ENCODE peak calls at places on chromosomes 1 and 21, in five cellular contexts. S is GM23338, O is sigmoid colon, K is cardiac muscle cell, I is stomach. L is an unnamed sample.

GRCh38 chr21:15514073-15514946 is 215.5 kb upstream of the USP25 start:
- DNase-seq in S (no peak), K (no peak), O (no peak), I (no peak), L (no peak)

GRCh38 chr1:177811461-177811860 is 158.4 kb downstream of the SEC16B start:
- DNase-seq in K (peak), I (no peak), S (no peak), O (no peak), L (no peak)

GRCh38 chr1:30125449-30126170 is 597.8 kb downstream of the MATN1 start:
- DNase-seq in S (no peak), K (no peak), I (no peak), O (no peak), L (no peak)

GRCh38 chr1:3038571-3039181 is 17.4 kb downstream of the ACTRT2 start:
- DNase-seq in S (no peak), O (peak), I (no peak), K (no peak), L (no peak)

GRCh38 chr1:77504986-77505385 is 177.5 kb downstream of the ZZZ3 start:
- DNase-seq in O (no peak), K (peak), S (no peak), I (no peak), L (no peak)

GRCh38 chr1:116375165-116375883 is 2.3 kb downstream of the ATP1A1 start:
- DNase-seq in O (no peak), I (no peak), S (no peak), K (no peak), L (peak)

GRCh38 chr1:47635597-47635996 is 197.8 kb downstream of the FOXD2 start:
- DNase-seq in O (no peak), K (no peak), I (no peak), S (no peak), L (no peak)

GRCh38 chr1:32205401-32206370 is at the start of gene IQCC:
- DNase-seq in S (peak), O (peak), K (peak), I (peak), L (peak)

GRCh38 chr1:172070055-172070454 is 228.8 kb downstream of the DNM3 start:
- DNase-seq in I (no peak), S (no peak), K (no peak), O (no peak), L (no peak)

GRCh38 chr1:172239894-172240293 is 180.6 kb upstream of the C1orf105 start:
- DNase-seq in S (no peak), K (no peak), I (no peak), O (no peak), L (no peak)

GRCh38 chr21:42565206-42565810 is 51.7 kb downstream of the SLC37A1 start:
- DNase-seq in S (no peak), I (peak), K (no peak), O (peak), L (no peak)

GRCh38 chr1:67134692-67135091 is at the start of gene C1orf141:
- DNase-seq in I (no peak), S (peak), K (peak), O (no peak), L (no peak)

GRCh38 chr1:10644307-10645128 is 151.9 kb downstream of the CASZ1 start:
- DNase-seq in K (peak), S (no peak), O (no peak), I (no peak), L (peak)

GRCh38 chr1:42463906-42464305 is 820 bp downstream of the CCDC30 start:
- DNase-seq in I (no peak), S (no peak), K (no peak), O (no peak), L (no peak)

GRCh38 chr1:220353229-220354012 is 81.2 kb upstream of the RAB3GAP2 start:
- DNase-seq in O (no peak), S (peak), K (no peak), I (no peak), L (no peak)

GRCh38 chr1:30668546-30669327 is 54.6 kb downstream of the MATN1 start:
- DNase-seq in K (no peak), O (no peak), I (no peak), S (no peak), L (no peak)

GRCh38 chr1:85884372-85885035 is 176.3 kb upstream of the ZNHIT6 start:
- DNase-seq in K (peak), I (no peak), O (no peak), S (peak), L (no peak)

GRCh38 chr1:230849451-230850194 is 18.7 kb downstream of the C1orf198 start:
- DNase-seq in S (no peak), K (peak), I (no peak), O (peak), L (peak)

GRCh38 chr1:57553666-57554065 is 129.8 kb upstream of the DAB1 start:
- DNase-seq in K (no peak), S (peak), O (no peak), I (no peak), L (no peak)

DNA sequence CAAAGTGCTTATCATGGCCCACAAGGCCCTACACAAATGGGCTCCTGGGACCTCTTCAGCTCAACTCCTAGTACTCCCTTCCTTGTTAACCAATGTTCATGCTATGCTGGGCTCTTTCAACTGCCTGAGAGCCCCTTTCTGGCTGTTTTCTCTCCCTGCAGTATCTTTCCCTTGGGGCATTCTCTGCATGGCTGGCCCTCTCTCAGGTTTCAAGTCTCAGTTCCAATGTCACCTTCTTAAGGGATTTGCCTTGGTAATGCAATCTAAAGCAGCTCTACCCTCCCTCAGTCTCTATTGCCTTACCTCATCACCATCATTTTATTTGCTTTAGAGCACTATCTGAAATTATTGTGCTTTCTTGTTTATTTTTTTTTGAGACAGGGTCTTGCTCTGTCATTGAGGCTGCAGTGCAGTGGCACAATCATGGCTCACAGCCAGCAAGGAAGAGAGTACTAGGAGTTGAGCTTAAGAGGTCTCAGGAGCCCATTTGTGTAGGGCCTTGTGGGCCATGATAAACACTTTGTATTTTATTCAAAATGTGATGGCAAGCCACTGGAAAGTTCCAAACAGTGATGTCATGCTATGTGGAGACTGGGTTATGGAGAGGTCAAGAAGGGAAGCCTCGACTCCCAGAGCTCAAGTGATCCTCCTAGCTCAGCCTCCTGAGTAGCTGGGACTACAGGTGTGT is 63.4 kb upstream of the SRSF10 start:
- DNase-seq in I (no peak), K (no peak), O (peak), S (no peak), L (no peak)
- H3K27ac ChIP-seq in I (no peak), K (no peak), O (no peak), S (no peak), L (no peak)

GRCh38 chr1:213075725-213076124 is 24.7 kb downstream of the RPS6KC1 start:
- DNase-seq in I (no peak), O (no peak), S (no peak), K (no peak), L (no peak)

GRCh38 chr1:213067366-213067765 is 16.3 kb downstream of the RPS6KC1 start:
- DNase-seq in I (no peak), O (no peak), K (peak), S (no peak), L (no peak)

GRCh38 chr1:213066363-213066762 is 15.3 kb downstream of the RPS6KC1 start:
- DNase-seq in S (peak), K (no peak), I (no peak), O (no peak), L (no peak)

GRCh38 chr1:213065800-213066199 is 14.8 kb downstream of the RPS6KC1 start:
- DNase-seq in I (no peak), S (no peak), O (no peak), K (no peak), L (no peak)

DNA sequence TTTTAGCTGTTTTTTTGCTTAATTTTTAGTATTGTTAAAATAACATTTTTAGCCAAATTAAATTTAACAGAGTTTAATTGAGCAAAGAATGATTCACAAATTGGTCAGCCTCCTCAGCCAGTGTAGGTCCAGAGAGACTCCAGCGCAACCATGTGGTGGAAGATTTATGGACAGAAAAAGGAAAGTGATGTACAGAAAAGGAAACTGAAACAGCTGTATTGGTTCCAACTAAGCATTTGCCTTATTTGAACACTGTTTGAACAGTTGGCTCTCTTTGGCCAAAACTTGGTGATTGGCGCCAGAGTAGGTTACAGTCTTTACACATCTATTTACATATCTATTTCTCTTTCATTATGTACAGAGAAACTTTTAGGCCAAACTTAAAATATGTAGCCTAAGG is 19.4 kb downstream of the RPS6KC1 start:
- DNase-seq in I (peak), O (no peak), K (peak), S (no peak), L (peak)
- TF ChIP-seq CTCF in I (no peak), O (no peak), K (peak), S (no peak), L (peak)

GRCh38 chr1:207001492-207002245 is 30.9 kb downstream of the C1orf116 start:
- DNase-seq in S (no peak), K (no peak), I (no peak), O (no peak), L (peak)
- H3K27ac ChIP-seq in S (no peak), K (no peak), I (peak), O (no peak), L (peak)

DNA sequence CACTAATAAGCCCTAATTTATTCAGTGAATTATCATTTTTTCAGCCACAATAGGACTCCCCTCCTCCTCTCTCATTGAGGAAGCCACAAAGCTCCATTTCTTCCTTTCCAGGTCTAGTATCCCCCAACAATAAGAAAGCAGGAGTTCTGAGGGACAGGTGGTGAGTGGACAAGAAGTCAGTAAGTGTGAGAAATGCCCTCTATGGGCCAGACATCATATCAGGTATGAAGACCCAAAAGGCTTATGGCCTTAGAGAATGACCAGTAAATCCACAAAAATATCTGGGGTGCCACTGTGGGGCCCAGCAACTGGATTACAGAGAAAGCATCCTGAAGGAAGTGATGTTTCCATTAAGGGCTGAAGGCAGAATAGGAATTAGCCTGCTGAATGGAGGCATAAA is 175.7 kb downstream of the TRIM33 start:
- DNase-seq in K (no peak), S (no peak), O (no peak), I (no peak), L (no peak)
- TF ChIP-seq CTCF in K (no peak), S (no peak), O (no peak), I (no peak), L (no peak)

DNA sequence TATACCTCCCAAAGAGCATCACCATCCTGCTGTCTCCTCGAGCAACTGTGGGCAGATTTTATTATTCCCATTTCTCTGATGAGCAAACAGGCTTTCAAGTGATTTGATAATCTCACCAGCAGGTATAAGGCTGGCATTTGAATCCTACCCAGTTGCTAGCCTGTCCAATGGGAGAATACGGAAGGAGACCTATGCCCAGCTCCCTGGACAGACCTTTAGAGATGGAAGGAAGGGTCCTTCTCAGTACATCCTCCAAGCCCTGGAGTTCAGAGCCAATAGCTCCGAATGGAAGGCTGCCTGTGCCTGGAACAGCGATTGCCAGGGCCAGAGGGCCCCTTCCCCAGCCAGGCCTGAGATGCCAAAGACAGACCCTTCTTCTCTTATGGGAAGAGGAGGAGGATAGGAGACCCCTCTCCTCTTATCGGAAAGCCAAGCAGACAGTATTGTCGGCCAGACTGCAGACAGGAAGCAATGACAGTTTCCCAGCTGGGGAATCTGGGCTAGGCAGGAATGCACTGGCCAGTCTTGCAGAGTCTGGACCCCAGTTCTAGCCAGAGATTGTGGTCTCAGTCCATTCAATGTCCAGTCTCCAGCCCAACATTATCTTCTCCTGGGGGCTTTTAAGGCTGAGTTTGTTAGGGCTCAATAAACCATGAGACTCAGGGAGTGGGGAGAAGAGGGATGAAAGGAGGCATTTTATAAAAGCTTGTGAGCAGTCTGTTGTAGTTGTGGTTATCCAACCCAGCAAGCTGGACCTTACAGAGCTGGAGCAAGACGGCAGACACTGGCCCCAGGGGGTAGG is 2.0 kb downstream of the IFFO2 start:
- DNase-seq in I (no peak), S (no peak), K (peak), O (no peak), L (peak)
- H3K27ac ChIP-seq in I (peak), S (no peak), K (no peak), O (peak), L (peak)

DNA sequence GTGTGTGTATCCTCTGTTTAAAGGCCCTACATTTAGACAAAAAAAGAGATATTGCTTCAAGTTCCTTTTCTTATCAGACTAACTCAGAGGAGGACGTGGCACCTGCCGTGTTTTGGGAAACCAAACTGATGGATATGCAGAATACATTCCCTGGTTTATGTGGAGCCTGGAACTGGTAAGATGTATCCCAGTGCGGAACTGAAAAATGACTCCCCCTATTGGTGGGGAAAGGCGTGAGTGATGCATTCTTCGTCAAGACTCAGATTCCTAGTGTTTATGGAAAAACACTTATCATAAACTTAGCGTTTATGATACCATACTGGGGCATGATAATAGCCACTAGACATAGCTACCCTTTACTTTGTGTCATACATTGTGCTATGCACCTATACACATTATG is 154.2 kb downstream of the ZNF326 start:
- DNase-seq in I (no peak), S (peak), O (no peak), K (no peak), L (no peak)
- TF ChIP-seq CTCF in I (no peak), S (peak), O (no peak), K (no peak), L (no peak)

DNA sequence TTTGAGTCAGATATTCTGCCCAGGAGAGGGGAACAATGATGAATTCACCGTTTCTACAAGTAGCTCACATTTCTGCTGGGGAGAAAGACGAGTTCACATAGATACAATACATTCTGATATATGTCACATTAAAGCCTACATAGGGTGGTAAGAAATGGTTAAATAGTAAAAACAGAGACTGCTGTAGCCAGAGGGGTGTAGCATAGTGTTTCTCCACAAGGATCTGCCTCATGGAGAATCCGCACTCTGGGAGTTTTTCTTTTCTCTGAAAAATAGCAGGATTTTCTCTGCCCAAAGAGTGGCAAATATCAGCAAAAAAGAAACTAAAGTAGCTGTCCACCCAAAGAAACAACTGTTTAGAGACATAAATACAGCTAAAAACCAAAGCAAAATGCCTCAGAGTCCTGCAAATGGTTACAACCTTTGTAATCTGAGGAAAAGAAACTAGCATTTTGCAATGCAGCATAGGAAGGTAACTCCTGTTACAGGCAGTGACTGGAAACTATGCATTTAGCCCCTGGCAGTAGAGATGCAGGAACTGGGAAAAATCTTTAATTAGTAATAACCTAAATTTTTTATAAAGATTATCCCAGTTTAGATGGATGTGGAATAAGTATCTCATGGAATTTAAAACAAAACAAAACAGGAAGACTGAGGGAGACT is 1126.7 kb upstream of the ADGRL2 start:
- DNase-seq in K (no peak), S (peak), I (no peak), O (no peak), L (no peak)
- H3K27ac ChIP-seq in K (no peak), S (peak), I (no peak), O (no peak), L (no peak)

GRCh38 chr1:156926175-156926574 is 5.7 kb downstream of the LRRC71 start:
- DNase-seq in S (no peak), K (peak), O (no peak), I (peak), L (peak)

GRCh38 chr1:156929596-156930238 is 9.3 kb downstream of the LRRC71 start:
- DNase-seq in K (no peak), S (no peak), I (no peak), O (peak), L (no peak)

GRCh38 chr1:156927215-156928042 is 7.0 kb downstream of the LRRC71 start:
- DNase-seq in S (peak), O (peak), I (peak), K (peak), L (peak)

GRCh38 chr1:156930483-156930882 is 10.1 kb downstream of the LRRC71 start:
- DNase-seq in S (peak), I (no peak), K (no peak), O (peak), L (no peak)

GRCh38 chr1:156928043-156928602 is 7.7 kb downstream of the LRRC71 start:
- DNase-seq in I (no peak), O (no peak), K (no peak), S (no peak), L (no peak)
- TF ChIP-seq CTCF in I (no peak), O (no peak), K (no peak), S (no peak), L (no peak)

GRCh38 chr1:20487236-20487590 is 1.2 kb upstream of the CAMK2N1 start:
- DNase-seq in I (no peak), O (no peak), K (no peak), S (peak), L (no peak)
- H3K27ac ChIP-seq in I (no peak), O (peak), K (no peak), S (no peak), L (no peak)

L was measured in mammary epithelial cell.